ENCODE peak calls at places on chromosomes 6 and 20, in five cellular contexts. J is AG10803; N is left ventricle myocardium inferior; U is NCI-H2171 treated with DMSO at 0.1 percent for 48 hours; R is effector memory CD8-positive, alpha-beta T cell. W is an unnamed sample.
A peak's percentile ranks its signal among the peaks of the same experiment; 100 is the strongest.

GRCh38 chr20:33575302-33575701 is 85.4 kb downstream of the CBFA2T2 start:
- DNase-seq in R (no peak), U (no peak), J (no peak), N (no peak), W (no peak)

GRCh38 chr20:11170025-11170424 is 496.2 kb upstream of the JAG1 start:
- DNase-seq in U (no peak), J (no peak), N (no peak), R (no peak), W (no peak)

GRCh38 chr6:119196732-119197131 is 118.3 kb upstream of the FAM184A start:
- DNase-seq in U (no peak), N (no peak), R (no peak), J (no peak), W (no peak)

GRCh38 chr6:164069352-164070022 is 655.0 kb downstream of the QKI start:
- DNase-seq in R (no peak), N (peak; percentile 81), U (no peak), J (no peak), W (no peak)

GRCh38 chr6:112929661-112930060 is 582.5 kb downstream of the RFPL4B start:
- DNase-seq in U (no peak), J (peak; percentile 31), N (no peak), R (no peak), W (no peak)

GRCh38 chr6:108455688-108456087 is 105.0 kb upstream of the FOXO3 start:
- DNase-seq in J (no peak), U (no peak), R (no peak), N (no peak), W (no peak)

GRCh38 chr20:52676282-52676995 is 295.7 kb upstream of the TSHZ2 start:
- DNase-seq in U (no peak), N (no peak), R (no peak), J (no peak), W (no peak)

GRCh38 chr6:169246445-169246844 is 7.2 kb downstream of the THBS2 start:
- DNase-seq in R (no peak), U (no peak), N (no peak), J (no peak), W (no peak)

GRCh38 chr6:5466459-5466858 is 205.1 kb downstream of the FARS2 start:
- DNase-seq in U (no peak), R (no peak), N (no peak), J (peak; percentile 73), W (no peak)